ENCODE peak calls at places on chromosomes 11 and 22, in five cellular contexts. R is PC-3, E is neural progenitor cell, B is SK-N-SH, D is MM.1S. H is an unnamed sample.

GRCh38 chr11:17351171-17351509 is 460 bp upstream of the NCR3LG1 start:
- DNase-seq in B (no peak), E (no peak), D (no peak), R (no peak), H (no peak)

GRCh38 chr11:48006301-48006992 is 26.1 kb downstream of the PTPRJ start:
- DNase-seq in R (peak; percentile 74), E (no peak), B (no peak), D (no peak), H (peak; percentile 90)

GRCh38 chr11:72807789-72808188 is 6.4 kb upstream of the ATG16L2 start:
- DNase-seq in B (no peak), E (peak; percentile 0), R (no peak), D (no peak), H (no peak)

GRCh38 chr11:76175731-76176303 is 30.5 kb downstream of the WNT11 start:
- DNase-seq in E (no peak), D (no peak), B (peak; percentile 73), R (no peak), H (no peak)

GRCh38 chr11:127003260-127003981 is 2.9 kb upstream of the KIRREL3 start:
- DNase-seq in E (peak; percentile 94), D (peak; percentile 71), R (no peak), B (peak; percentile 91), H (peak; percentile 81)

GRCh38 chr22:46569848-46570695 is 32.7 kb upstream of the CELSR1 start:
- DNase-seq in E (peak; percentile 1), R (no peak), B (no peak), D (no peak), H (no peak)

GRCh38 chr11:120586072-120586471 is 74.5 kb downstream of the GRIK4 start:
- DNase-seq in D (no peak), E (no peak), B (no peak), R (no peak), H (no peak)

GRCh38 chr11:20933958-20934357 is 264.6 kb downstream of the NELL1 start:
- DNase-seq in B (no peak), R (no peak), D (no peak), E (no peak), H (no peak)

GRCh38 chr11:87662287-87662686 is 513.0 kb downstream of the RAB38 start:
- DNase-seq in B (no peak), D (no peak), E (no peak), R (no peak), H (no peak)

GRCh38 chr11:124199702-124200101 is 16.6 kb downstream of the OR10D3 start:
- DNase-seq in R (peak; percentile 43), E (no peak), B (no peak), D (no peak), H (peak; percentile 21)

GRCh38 chr11:16791494-16791961 is 53.1 kb downstream of the C11orf58 start:
- DNase-seq in E (no peak), B (no peak), D (no peak), R (peak; percentile 88), H (peak; percentile 95)

GRCh38 chr11:46389450-46390330 is 1.9 kb downstream of the CHRM4 start:
- DNase-seq in R (peak; percentile 75), D (peak; percentile 53), E (peak; percentile 93), B (peak; percentile 95), H (peak; percentile 83)

GRCh38 chr22:23753371-23753770 is 854 bp downstream of the VPREB3 start:
- DNase-seq in B (no peak), E (no peak), R (no peak), D (no peak), H (no peak)
- H3K9ac ChIP-seq in B (no peak overlapping the region), E (no peak overlapping the region), R (no peak overlapping the region), D (no peak overlapping the region), H (no peak overlapping the region)

GRCh38 chr11:68038718-68039525 is at the start of gene TCIRG1:
- DNase-seq in B (peak; percentile 67), E (peak; percentile 78), R (peak; percentile 89), D (peak; percentile 82), H (peak; percentile 88)
- H3F3A ChIP-seq in B (peaks cover 12% of the 10 kb centered on the region), E (peaks cover 30% of the 10 kb centered on the region), R (no peaks in the 10 kb centered on the region), D (peaks cover 27% of the 10 kb centered on the region), H (no peaks in the 10 kb centered on the region)

DNA sequence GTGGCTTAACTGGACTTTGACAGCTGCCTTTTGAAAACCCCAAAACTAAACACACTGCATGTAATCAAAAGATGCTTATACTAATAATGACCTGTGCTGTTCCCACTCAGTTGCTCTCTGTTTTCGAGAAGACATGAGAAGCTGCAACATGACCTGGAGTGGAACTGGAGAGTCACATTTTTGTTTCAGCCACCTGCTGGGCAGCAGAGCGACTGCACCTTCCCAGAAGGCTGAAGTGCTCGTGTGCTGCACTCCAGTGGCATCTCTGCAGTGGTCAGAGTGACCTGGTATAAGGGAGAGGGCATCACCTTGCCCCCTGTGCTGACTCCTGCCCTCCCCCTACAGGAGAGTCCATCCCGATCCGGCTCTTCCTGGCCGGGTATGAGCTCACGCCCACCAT is 8.6 kb downstream of the THYN1 start:
- DNase-seq in D (peak; percentile 49), B (peak; percentile 59), E (peak; percentile 28), R (peak; percentile 48), H (peak; percentile 45)
- TF ChIP-seq EZH2phosphoT487 in D (no peak), B (no peak), E (no peak), R (no peak), H (no peak)

DNA sequence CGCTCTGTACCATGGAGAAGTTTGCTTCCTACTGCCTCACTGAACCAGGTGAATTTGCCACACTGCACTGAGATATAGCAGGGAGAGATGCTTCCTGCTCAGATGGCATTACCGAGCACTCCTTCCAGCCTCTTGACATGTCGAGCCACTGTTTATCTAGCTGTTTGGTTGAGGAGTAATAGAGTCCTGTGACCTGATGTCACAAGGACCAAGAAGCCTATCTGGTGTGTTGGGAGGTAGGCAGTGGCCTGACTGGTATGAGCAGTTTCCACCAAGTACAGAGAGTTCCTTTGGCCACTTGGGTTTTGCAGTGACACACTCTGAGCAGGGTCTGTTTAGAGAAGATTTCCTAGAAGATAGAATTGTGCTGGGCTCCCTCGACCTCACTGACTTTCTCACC is 5.2 kb downstream of the ACAD8 start:
- DNase-seq in D (no peak), E (no peak), B (no peak), R (no peak), H (no peak)
- H3K9ac ChIP-seq in D (no peak overlapping the region), E (no peak overlapping the region), B (no peak overlapping the region), R (no peak overlapping the region), H (no peak overlapping the region)

GRCh38 chr22:35913925-35914324 is 114.7 kb downstream of the RBFOX2 start:
- DNase-seq in D (no peak), E (peak; percentile 11), R (no peak), B (no peak), H (no peak)

GRCh38 chr22:35912668-35913067 is 116.0 kb downstream of the RBFOX2 start:
- DNase-seq in B (no peak), R (no peak), E (no peak), D (peak; percentile 72), H (no peak)

GRCh38 chr22:35915477-35916013 is 113.1 kb downstream of the RBFOX2 start:
- DNase-seq in B (no peak), E (peak; percentile 45), D (no peak), R (peak; percentile 53), H (peak; percentile 74)

GRCh38 chr22:35914357-35914664 is 114.3 kb downstream of the RBFOX2 start:
- DNase-seq in D (no peak), R (no peak), E (no peak), B (no peak), H (no peak)

DNA sequence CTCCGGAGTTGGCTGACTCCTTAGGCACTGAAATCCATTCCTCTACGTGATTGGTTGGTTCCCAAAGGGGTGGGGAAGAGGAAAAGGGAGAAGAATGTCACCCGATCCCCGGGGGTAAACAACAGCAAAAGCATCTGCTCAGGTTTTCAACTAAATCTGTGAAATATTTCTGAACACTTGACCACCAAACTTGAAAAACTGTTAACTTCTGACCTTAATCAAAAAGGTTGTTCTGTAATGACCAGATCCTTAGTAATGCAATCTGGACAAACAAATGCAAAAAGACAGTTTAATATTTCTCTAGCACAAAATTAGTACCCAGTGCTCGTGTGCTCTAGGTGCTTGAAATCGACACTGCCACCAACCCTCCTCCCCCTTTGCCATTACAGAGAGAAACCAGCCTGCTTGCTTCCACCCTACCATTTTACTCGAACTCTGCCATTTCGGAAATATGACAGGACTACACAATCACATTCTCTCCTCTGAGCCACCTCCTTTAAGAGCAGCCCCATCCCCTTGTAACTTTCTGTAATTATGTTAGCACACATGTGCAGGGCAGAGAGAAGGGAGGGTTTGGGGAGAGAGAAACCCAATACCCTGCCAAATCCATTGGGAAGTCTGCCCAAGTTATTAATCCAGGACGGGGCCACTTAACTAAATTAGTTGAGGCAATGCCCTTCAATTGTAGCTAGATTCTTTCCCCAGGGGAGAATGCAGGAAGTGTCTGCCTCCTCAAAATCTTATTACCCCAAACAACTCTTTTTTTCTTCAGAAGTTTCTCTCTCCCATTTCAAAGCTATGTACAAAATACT is 113.8 kb downstream of the RBFOX2 start:
- DNase-seq in E (peak; percentile 94), R (peak; percentile 89), B (peak; percentile 62), D (peak; percentile 40), H (peak; percentile 92)
- H3F3A ChIP-seq in E (peaks cover 34% of the 10 kb centered on the region), R (no peaks in the 10 kb centered on the region), B (peaks cover 11% of the 10 kb centered on the region), D (peaks cover 4% of the 10 kb centered on the region), H (peaks cover 42% of the 10 kb centered on the region)

DNA sequence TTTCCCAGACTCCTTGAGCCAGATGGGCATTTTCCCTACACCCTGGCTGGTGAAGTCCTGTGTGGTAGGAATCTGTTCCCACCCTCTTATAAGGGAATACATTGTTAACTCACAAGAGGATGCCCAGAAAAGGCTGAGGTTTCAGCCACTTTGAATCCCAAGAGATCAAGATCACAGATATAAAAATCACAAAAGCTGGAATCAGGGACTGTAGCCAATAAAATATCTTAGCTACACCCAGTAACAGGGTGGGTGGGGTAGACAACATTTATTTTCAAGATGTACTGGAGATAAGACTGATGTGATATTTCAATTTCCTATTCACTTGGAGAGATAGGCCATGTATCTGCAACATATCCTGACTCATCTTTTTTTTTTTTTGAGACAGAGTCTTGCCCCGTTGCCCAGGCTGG is 50.3 kb downstream of the COPB1 start:
- DNase-seq in E (no peak), R (peak; percentile 50), D (no peak), B (peak; percentile 5), H (peak; percentile 51)
- TF ChIP-seq EZH2phosphoT487 in E (no peak), R (no peak), D (no peak), B (no peak), H (no peak)

H was measured in GM23248.